ENCODE peak calls at places on chromosomes 16 and 17, in five cellular contexts. X is lower leg skin, O is Peyer's patch, R is left lung, F is A673. J is an unnamed sample.

GRCh38 chr16:17346441-17346773 is 124.4 kb downstream of the XYLT1 start:
- DNase-seq in X (no peak), O (no peak), R (no peak), F (no peak), J (no peak)

GRCh38 chr16:28321700-28322411 is 29.5 kb downstream of the SBK1 start:
- DNase-seq in X (no peak), O (peak; percentile 67), R (no peak), F (peak; percentile 48), J (peak; percentile 32)

GRCh38 chr17:29592850-29593545 is at the start of gene ANKRD13B:
- DNase-seq in X (peak; percentile 92), O (peak; percentile 73), R (no peak), F (peak; percentile 82), J (peak; percentile 66)

GRCh38 chr16:7513429-7513828 is 180.8 kb downstream of the RBFOX1 start:
- DNase-seq in X (no peak), O (no peak), R (no peak), F (peak; percentile 44), J (no peak)

GRCh38 chr16:89000207-89000959 is 23.4 kb upstream of the CBFA2T3 start:
- DNase-seq in X (no peak), O (no peak), R (peak; percentile 55), F (peak; percentile 21), J (no peak)

GRCh38 chr16:85176541-85177447 is 64.5 kb upstream of the CIBAR2 start:
- DNase-seq in X (no peak), O (no peak), R (peak; percentile 69), F (peak; percentile 68), J (no peak)

GRCh38 chr16:194516-194915 is 14.3 kb downstream of the HBQ1 start:
- DNase-seq in X (no peak), O (no peak), R (no peak), F (no peak), J (no peak)

GRCh38 chr17:65559802-65560627 is 1.4 kb downstream of the AXIN2 start:
- DNase-seq in X (peak; percentile 92), O (no peak), R (peak; percentile 83), F (peak; percentile 45), J (peak; percentile 52)

GRCh38 chr16:2966043-2966802 is 2.1 kb downstream of the KREMEN2 start:
- DNase-seq in X (no peak), O (no peak), R (no peak), F (no peak), J (no peak)
- H3K4me3 ChIP-seq in X (no peak overlapping the region), O (peak overlapping the region; percentile 5), R (peak overlapping the region; percentile 13), F (no peak overlapping the region), J (peak overlapping the region; percentile 22)

GRCh38 chr16:77433146-77433545 is 1.7 kb downstream of the ADAMTS18 start:
- DNase-seq in X (no peak), O (no peak), R (no peak), F (no peak), J (no peak)

GRCh38 chr16:77432264-77432663 is 2.6 kb downstream of the ADAMTS18 start:
- DNase-seq in X (no peak), O (no peak), R (no peak), F (no peak), J (no peak)

GRCh38 chr16:77434022-77434364 is 841 bp downstream of the ADAMTS18 start:
- DNase-seq in X (no peak), O (no peak), R (no peak), F (no peak), J (no peak)

GRCh38 chr16:77430360-77430759 is 4.5 kb downstream of the ADAMTS18 start:
- DNase-seq in X (no peak), O (no peak), R (no peak), F (no peak), J (no peak)

DNA sequence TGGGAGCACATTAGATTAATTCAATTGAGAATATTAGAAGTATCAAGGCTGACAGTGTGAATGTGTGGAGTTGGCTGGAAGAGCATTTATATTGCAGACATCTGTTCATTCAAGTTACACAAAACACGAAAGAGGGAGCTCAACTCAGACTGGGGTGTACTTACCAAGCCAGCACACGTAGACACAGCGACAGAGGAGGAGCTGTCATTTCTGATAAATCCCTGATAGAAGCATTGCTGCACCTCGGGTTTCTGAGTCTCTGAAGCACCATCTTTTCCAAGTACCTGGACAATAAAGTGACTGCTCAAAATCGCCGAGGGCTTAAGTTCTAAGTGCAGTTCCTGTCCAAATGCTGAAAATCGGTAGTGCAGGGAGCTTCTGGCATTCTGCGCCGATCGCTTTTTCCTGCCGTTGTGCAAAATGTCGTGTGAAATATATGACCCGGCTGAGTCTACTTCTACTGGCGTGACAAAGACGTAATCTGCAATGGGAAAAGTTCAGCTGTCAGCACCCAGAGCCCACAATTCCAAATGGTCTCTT is 3.6 kb downstream of the ADAMTS18 start:
- DNase-seq in X (no peak), O (no peak), R (no peak), F (no peak), J (no peak)
- H3K4me3 ChIP-seq in X (no peak overlapping the region), O (no peak overlapping the region), R (no peak overlapping the region), F (no peak overlapping the region), J (no peak overlapping the region)

GRCh38 chr16:75109732-75110243 is 6.8 kb downstream of the LDHD start:
- DNase-seq in X (no peak), O (peak; percentile 70), R (peak; percentile 65), F (no peak), J (peak; percentile 75)

GRCh38 chr16:75110637-75111513 is 5.7 kb downstream of the LDHD start:
- DNase-seq in X (peak; percentile 98), O (peak; percentile 95), R (peak; percentile 93), F (peak; percentile 91), J (peak; percentile 95)

GRCh38 chr16:75106351-75107274 is 10.0 kb downstream of the LDHD start:
- DNase-seq in X (no peak), O (peak; percentile 42), R (peak; percentile 36), F (no peak), J (no peak)

GRCh38 chr16:75107505-75107904 is 9.1 kb downstream of the LDHD start:
- DNase-seq in X (no peak), O (no peak), R (peak; percentile 63), F (no peak), J (no peak)

DNA sequence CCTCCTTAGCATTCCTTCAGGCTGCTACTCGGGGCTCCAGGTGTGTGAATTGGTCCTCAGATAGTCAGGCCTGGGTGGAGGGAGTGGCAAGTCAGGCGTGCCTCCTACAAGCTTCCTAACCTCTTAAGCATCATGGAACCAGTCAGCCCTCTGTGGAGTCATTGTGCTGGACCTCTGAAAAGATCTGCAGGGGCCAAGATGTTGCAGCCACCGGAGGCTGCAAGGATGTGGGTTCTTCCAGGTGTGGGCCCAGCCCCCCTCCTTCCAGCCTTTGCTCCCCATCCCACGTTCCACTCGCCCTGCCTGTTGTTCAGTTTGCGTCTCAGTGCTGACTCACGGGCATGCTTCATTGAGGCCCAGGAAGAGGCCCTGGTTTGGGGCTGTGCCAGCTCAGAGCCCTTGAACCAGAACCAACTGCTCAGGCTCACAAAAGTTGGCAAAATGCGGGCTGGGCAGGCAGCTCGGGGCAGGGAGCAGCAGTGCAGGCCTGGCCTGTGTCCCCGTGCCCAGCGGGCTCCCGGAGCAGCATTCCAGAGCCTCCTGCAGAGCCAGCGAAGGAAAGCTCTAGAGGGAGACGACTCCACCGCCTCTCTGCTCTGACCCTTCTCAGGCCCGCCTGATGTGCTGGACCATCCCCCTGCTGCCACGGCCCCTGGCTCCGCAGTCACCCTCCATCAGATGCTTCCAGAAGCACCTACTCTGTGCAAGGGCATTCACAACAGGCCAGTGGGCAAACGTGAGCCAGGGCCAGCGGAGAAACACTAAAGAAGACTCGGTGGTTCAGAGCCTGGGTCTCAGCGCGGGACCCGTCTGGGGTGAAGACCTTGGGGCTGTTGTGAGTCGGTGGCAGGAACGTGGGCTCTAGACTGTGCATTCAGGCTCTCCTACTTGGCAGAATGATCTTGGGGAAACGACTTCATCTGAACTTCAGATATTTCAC is 7.5 kb downstream of the LDHD start:
- DNase-seq in X (peak; percentile 96), O (peak; percentile 90), R (peak; percentile 94), F (peak; percentile 77), J (peak; percentile 77)
- H3K4me3 ChIP-seq in X (no peak overlapping the region), O (no peak overlapping the region), R (no peak overlapping the region), F (no peak overlapping the region), J (no peak overlapping the region)

DNA sequence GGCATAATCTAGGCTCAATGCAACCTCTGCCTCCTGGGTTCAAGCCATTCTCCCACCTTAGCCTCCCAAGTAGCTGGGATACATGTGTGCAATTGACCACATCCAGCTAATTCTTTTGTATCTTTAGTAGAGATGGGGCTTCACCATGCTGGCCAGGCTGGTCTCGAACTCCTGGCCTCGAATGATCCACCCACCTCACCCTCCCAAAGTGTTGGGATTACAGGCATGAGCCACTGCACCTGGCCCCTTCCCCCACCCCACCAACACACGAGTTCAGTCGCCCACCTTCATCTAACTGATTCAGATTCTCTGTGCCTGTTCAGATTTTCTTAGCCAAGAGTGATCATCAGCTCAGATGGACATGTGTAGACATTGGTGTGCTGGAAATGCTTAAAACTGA is 25.0 kb upstream of the METTL9 start:
- DNase-seq in X (no peak), O (peak; percentile 37), R (peak; percentile 45), F (no peak), J (no peak)
- H3K4me3 ChIP-seq in X (no peak overlapping the region), O (no peak overlapping the region), R (no peak overlapping the region), F (no peak overlapping the region), J (no peak overlapping the region)

GRCh38 chr17:59762022-59762825 is 54.8 kb downstream of the VMP1 start:
- DNase-seq in X (no peak), O (no peak), R (no peak), F (no peak), J (no peak)
- H3K4me3 ChIP-seq in X (no peak overlapping the region), O (no peak overlapping the region), R (no peak overlapping the region), F (no peak overlapping the region), J (no peak overlapping the region)

GRCh38 chr16:77789646-77790370 is 1.4 kb downstream of the VAT1L start:
- DNase-seq in X (no peak), O (no peak), R (no peak), F (no peak), J (no peak)
- H3K4me3 ChIP-seq in X (no peak overlapping the region), O (no peak overlapping the region), R (no peak overlapping the region), F (no peak overlapping the region), J (no peak overlapping the region)

GRCh38 chr16:81841709-81842108 is 62.6 kb downstream of the PLCG2 start:
- DNase-seq in X (no peak), O (peak; percentile 61), R (no peak), F (no peak), J (no peak)
- H3K4me3 ChIP-seq in X (no peak overlapping the region), O (no peak overlapping the region), R (no peak overlapping the region), F (no peak overlapping the region), J (no peak overlapping the region)